ENCODE peak calls at places on chromosomes 7 and 10, in ten cellular contexts. B, N, X, H, G, J, Y, E, A and W are unnamed samples.

GRCh38 chr10:121526801-121527221 is 71.4 kb downstream of the FGFR2 start:
- DNase-seq in B (peak), N (no peak), X (no peak), H (no peak), G (no peak), J (no peak), Y (no peak), E (no peak), A (no peak), W (no peak)

GRCh38 chr10:48523212-48523819 is 81.6 kb downstream of the ARHGAP22 start:
- DNase-seq in B (peak), N (peak), X (peak), H (no peak), G (no peak), J (peak), Y (no peak), E (no peak), A (no peak), W (peak)

GRCh38 chr7:87570178-87570577 is 30.5 kb downstream of the ABCB1 start:
- DNase-seq in B (no peak), N (peak), X (peak), H (no peak), G (no peak), J (peak), Y (no peak), E (no peak), A (no peak), W (peak)

GRCh38 chr10:86711957-86712708 is 43.8 kb downstream of the LDB3 start:
- DNase-seq in B (peak), N (peak), X (no peak), H (peak), G (no peak), J (peak), Y (peak), E (peak), A (no peak), W (no peak)

GRCh38 chr7:100641860-100642533 is 645 bp upstream of the TFR2 start:
- DNase-seq in B (no peak), N (no peak), X (no peak), H (no peak), G (no peak), J (no peak), Y (no peak), E (no peak), A (no peak), W (no peak)

GRCh38 chr10:53284615-53285182 is 512.1 kb upstream of the MBL2 start:
- DNase-seq in B (no peak), N (no peak), X (peak), H (no peak), G (no peak), J (no peak), Y (no peak), E (no peak), A (no peak), W (no peak)

GRCh38 chr7:7428806-7429205 is 106.9 kb downstream of the COL28A1 start:
- DNase-seq in B (no peak), N (peak), X (peak), H (no peak), G (no peak), J (peak), Y (no peak), E (no peak), A (no peak), W (peak)

GRCh38 chr7:51970961-51971655 is 654.5 kb upstream of the COBL start:
- DNase-seq in B (peak), N (peak), X (no peak), H (no peak), G (no peak), J (no peak), Y (no peak), E (no peak), A (no peak), W (no peak)

GRCh38 chr10:78927257-78927995 is 141.3 kb upstream of the ZMIZ1 start:
- DNase-seq in B (no peak), N (no peak), X (peak), H (no peak), G (no peak), J (no peak), Y (peak), E (no peak), A (no peak), W (no peak)

GRCh38 chr7:131004371-131004770 is 270.4 kb upstream of the KLF14 start:
- DNase-seq in B (no peak), N (no peak), X (no peak), H (no peak), G (no peak), J (no peak), Y (no peak), E (no peak), A (no peak), W (no peak)

GRCh38 chr10:126062132-126063032 is 166.0 kb downstream of the FANK1 start:
- DNase-seq in B (peak), N (peak), X (peak), H (no peak), G (peak), J (peak), Y (no peak), E (no peak), A (peak), W (peak)

GRCh38 chr10:101566333-101567164 is 21.5 kb downstream of the POLL start:
- DNase-seq in B (no peak), N (peak), X (peak), H (no peak), G (no peak), J (peak), Y (no peak), E (no peak), A (no peak), W (no peak)

GRCh38 chr7:101216001-101216859 is 1.2 kb downstream of the PLOD3 start:
- DNase-seq in B (peak), N (no peak), X (peak), H (no peak), G (no peak), J (peak), Y (no peak), E (no peak), A (peak), W (no peak)

GRCh38 chr10:46050956-46051355 is 4.9 kb upstream of the MSMB start:
- DNase-seq in B (no peak), N (no peak), X (no peak), H (no peak), G (no peak), J (no peak), Y (no peak), E (no peak), A (no peak), W (no peak)

GRCh38 chr10:88401671-88402347 is 181.3 kb downstream of the RNLS start:
- DNase-seq in B (no peak), N (no peak), X (no peak), H (peak), G (no peak), J (peak), Y (no peak), E (no peak), A (no peak), W (no peak)

GRCh38 chr10:78614744-78615143 is 454.0 kb upstream of the ZMIZ1 start:
- DNase-seq in B (no peak), N (no peak), X (no peak), H (no peak), G (no peak), J (no peak), Y (no peak), E (no peak), A (no peak), W (no peak)

GRCh38 chr7:30170460-30171197 is 35.8 kb downstream of the MTURN start:
- DNase-seq in B (no peak), N (no peak), X (no peak), H (no peak), G (no peak), J (no peak), Y (no peak), E (no peak), A (no peak), W (no peak)

GRCh38 chr10:93437000-93437945 is 44.9 kb downstream of the MYOF start:
- DNase-seq in B (peak), N (peak), X (peak), H (peak), G (peak), J (peak), Y (peak), E (no peak), A (no peak), W (peak)

GRCh38 chr10:51073035-51073434 is 1.3 kb upstream of the PRKG1 start:
- DNase-seq in B (no peak), N (no peak), X (no peak), H (no peak), G (no peak), J (no peak), Y (no peak), E (no peak), A (no peak), W (no peak)
- H3K4me3 ChIP-seq in B (peak), N (peak), X (peak), H (no peak), G (peak), J (no peak), Y (no peak), E (no peak), A (peak), W (peak)

DNA sequence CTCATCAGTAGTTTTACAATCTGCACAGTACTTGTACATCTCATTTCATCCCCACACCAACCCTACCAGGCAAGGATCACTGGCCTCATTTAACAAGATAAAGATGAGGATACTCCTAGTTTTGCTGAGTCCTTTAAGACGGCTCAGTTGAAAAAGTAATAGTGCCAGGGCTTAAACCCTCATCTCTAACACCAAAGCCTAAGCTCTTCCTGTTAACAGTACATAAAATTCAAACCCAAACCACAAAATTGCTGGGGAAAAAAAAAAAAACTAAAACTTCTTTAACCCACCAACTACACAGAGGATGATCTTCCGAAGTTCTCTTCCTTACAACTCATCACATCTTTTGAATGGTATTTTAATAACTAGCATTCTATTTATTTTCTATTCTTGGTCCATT is 1.3 kb downstream of the SAR1A start:
- DNase-seq in B (no peak), N (no peak), X (no peak), H (no peak), G (no peak), J (no peak), Y (no peak), E (no peak), A (no peak), W (no peak)
- H3K4me3 ChIP-seq in B (no peak), N (peak), X (peak), H (peak), G (peak), J (peak), Y (peak), E (peak), A (peak), W (peak)

GRCh38 chr7:90720970-90721768 is 125.0 kb downstream of the CDK14 start:
- DNase-seq in B (no peak), N (peak), X (no peak), H (no peak), G (no peak), J (peak), Y (no peak), E (no peak), A (peak), W (no peak)
- H3K4me3 ChIP-seq in B (no peak), N (no peak), X (no peak), H (no peak), G (no peak), J (no peak), Y (no peak), E (no peak), A (no peak), W (no peak)

GRCh38 chr7:94296886-94297285 is 97.8 kb upstream of the COL1A2 start:
- DNase-seq in B (no peak), N (no peak), X (no peak), H (no peak), G (no peak), J (no peak), Y (no peak), E (no peak), A (no peak), W (no peak)
- H3K4me3 ChIP-seq in B (no peak), N (peak), X (no peak), H (no peak), G (no peak), J (peak), Y (no peak), E (no peak), A (no peak), W (peak)

DNA sequence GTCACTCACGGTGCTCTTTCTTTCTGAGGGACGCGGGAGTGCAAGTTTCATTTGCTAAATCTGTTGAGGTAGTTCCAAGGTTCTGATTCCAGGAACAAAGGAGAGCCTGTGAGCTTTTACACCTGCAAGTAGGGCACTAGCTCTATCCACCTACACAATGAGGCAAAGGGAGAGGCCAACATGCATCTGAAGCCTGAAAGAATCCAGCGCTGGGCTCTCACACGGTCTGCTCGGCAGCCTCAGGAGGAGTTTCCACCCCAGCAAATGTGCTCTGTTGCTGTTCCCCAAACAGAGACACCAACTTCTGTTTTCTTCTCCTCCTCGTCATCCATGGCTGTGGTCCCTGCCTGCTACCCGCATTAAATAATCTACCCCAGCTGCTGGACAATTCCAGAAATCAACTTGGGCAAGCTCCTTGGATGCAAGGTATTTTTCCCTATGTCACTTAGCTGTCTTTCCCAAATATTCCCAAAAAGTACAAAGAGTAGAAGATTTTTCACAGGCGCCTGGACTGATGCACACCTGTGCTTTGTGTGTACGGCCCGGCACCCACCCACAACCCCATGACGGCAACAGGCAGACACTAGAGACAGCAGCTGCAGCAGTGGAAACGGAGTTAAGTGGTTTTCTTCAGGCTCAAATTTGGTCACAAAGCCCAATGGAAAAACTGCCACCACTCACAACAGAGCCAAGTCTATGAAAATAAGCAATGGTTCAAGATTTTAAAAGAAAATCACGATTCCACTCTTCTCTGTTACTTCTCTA is 176.8 kb downstream of the ZMYND11 start:
- DNase-seq in B (no peak), N (no peak), X (no peak), H (no peak), G (no peak), J (no peak), Y (no peak), E (no peak), A (no peak), W (no peak)
- H3K4me3 ChIP-seq in B (no peak), N (no peak), X (no peak), H (no peak), G (no peak), J (no peak), Y (no peak), E (no peak), A (no peak), W (no peak)

GRCh38 chr10:8990280-8990987 is 935.9 kb downstream of the GATA3 start:
- DNase-seq in B (no peak), N (no peak), X (no peak), H (no peak), G (no peak), J (no peak), Y (no peak), E (no peak), A (no peak), W (no peak)
- H3K4me3 ChIP-seq in B (no peak), N (no peak), X (no peak), H (no peak), G (no peak), J (no peak), Y (no peak), E (no peak), A (no peak), W (no peak)

DNA sequence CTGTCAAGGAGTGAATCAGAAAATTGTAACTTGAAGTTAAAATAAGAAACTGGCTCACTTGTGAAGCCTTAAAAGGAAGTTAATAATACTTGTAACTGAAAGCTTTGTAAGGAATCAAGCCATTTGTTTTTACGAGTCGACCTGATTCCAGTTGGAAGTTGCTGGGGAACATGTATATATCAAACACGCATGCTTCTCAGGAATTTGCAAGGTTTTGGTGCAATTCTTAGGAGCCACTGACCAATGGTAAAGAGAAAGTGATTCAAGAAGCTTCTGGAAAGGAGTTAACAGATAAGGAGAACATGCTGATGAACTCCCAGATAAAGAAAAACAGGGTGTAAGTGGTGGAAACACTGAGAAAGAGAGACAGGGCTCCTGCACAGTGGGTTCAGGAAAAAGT is 56.4 kb downstream of the ETV1 start:
- DNase-seq in B (no peak), N (peak), X (no peak), H (no peak), G (no peak), J (peak), Y (no peak), E (no peak), A (no peak), W (no peak)
- H3K4me3 ChIP-seq in B (no peak), N (no peak), X (no peak), H (no peak), G (no peak), J (no peak), Y (no peak), E (no peak), A (no peak), W (no peak)

GRCh38 chr10:124388823-124389612 is 29.7 kb downstream of the OAT start:
- DNase-seq in B (peak), N (peak), X (peak), H (peak), G (peak), J (peak), Y (peak), E (peak), A (peak), W (no peak)
- H3K4me3 ChIP-seq in B (peak), N (peak), X (peak), H (peak), G (peak), J (peak), Y (peak), E (peak), A (peak), W (peak)